ENCODE peak calls at places on chromosomes 13 and 19, in four cellular contexts. One of them, this sample, is unnamed.

GRCh38 chr13:32334676-32335075 is 19.4 kb downstream of the BRCA2 start:
- DNase-seq in sigmoid colon: no peak
- DNase-seq in ovary: no peak
- DNase-seq in brain microvascular endothelial cell: no peak
- DNase-seq in this sample: no peak

GRCh38 chr13:113814435-113814821 is 49.4 kb downstream of the GAS6 start:
- DNase-seq in sigmoid colon: no peak
- DNase-seq in ovary: no peak
- DNase-seq in brain microvascular endothelial cell: peak; percentile 46
- DNase-seq in this sample: no peak

GRCh38 chr19:45451850-45452387 is 15.9 kb upstream of the FOSB start:
- DNase-seq in sigmoid colon: no peak
- DNase-seq in ovary: no peak
- DNase-seq in brain microvascular endothelial cell: no peak
- DNase-seq in this sample: no peak

GRCh38 chr19:16588089-16588823 is 16.0 kb upstream of the SLC35E1 start:
- DNase-seq in sigmoid colon: no peak
- DNase-seq in ovary: no peak
- DNase-seq in brain microvascular endothelial cell: no peak
- DNase-seq in this sample: peak; percentile 34

GRCh38 chr19:12841094-12841493 is 2.8 kb downstream of the MAST1 start:
- DNase-seq in sigmoid colon: no peak
- DNase-seq in ovary: no peak
- DNase-seq in brain microvascular endothelial cell: no peak
- DNase-seq in this sample: no peak

GRCh38 chr13:88464851-88465250 is 793.7 kb downstream of the SLITRK5 start:
- DNase-seq in sigmoid colon: no peak
- DNase-seq in ovary: no peak
- DNase-seq in brain microvascular endothelial cell: no peak
- DNase-seq in this sample: no peak

GRCh38 chr19:11242864-11243797 is 3.7 kb downstream of the ANGPTL8 start:
- DNase-seq in sigmoid colon: peak; percentile 97
- DNase-seq in ovary: peak; percentile 96
- DNase-seq in brain microvascular endothelial cell: peak; percentile 83
- DNase-seq in this sample: peak; percentile 95

GRCh38 chr19:39390460-39390758 is 497 bp downstream of the PAF1 start:
- DNase-seq in sigmoid colon: peak; percentile 91
- DNase-seq in ovary: no peak
- DNase-seq in brain microvascular endothelial cell: no peak
- DNase-seq in this sample: no peak

GRCh38 chr19:4437103-4437502 is 20.5 kb downstream of the UBXN6 start:
- DNase-seq in sigmoid colon: no peak
- DNase-seq in ovary: no peak
- DNase-seq in brain microvascular endothelial cell: no peak
- DNase-seq in this sample: no peak

GRCh38 chr13:44516771-44517170 is 59.4 kb downstream of the TSC22D1 start:
- DNase-seq in sigmoid colon: no peak
- DNase-seq in ovary: no peak
- DNase-seq in brain microvascular endothelial cell: no peak
- DNase-seq in this sample: no peak

GRCh38 chr13:105441406-105441805 is 1094.1 kb downstream of the EFNB2 start:
- DNase-seq in sigmoid colon: no peak
- DNase-seq in ovary: no peak
- DNase-seq in brain microvascular endothelial cell: no peak
- DNase-seq in this sample: no peak

GRCh38 chr19:2188708-2189385 is 25.1 kb downstream of the DOT1L start:
- DNase-seq in sigmoid colon: no peak
- DNase-seq in ovary: no peak
- DNase-seq in brain microvascular endothelial cell: peak; percentile 54
- DNase-seq in this sample: no peak

GRCh38 chr19:9883231-9883758 is 48.2 kb downstream of the PIN1 start:
- DNase-seq in sigmoid colon: no peak
- DNase-seq in ovary: no peak
- DNase-seq in brain microvascular endothelial cell: no peak
- DNase-seq in this sample: peak; percentile 96

GRCh38 chr19:1826557-1827521 is 14.8 kb upstream of the ATP8B3 start:
- DNase-seq in sigmoid colon: no peak
- DNase-seq in ovary: peak; percentile 84
- DNase-seq in brain microvascular endothelial cell: no peak
- DNase-seq in this sample: no peak

GRCh38 chr13:105139048-105139379 is 1396.4 kb downstream of the EFNB2 start:
- DNase-seq in sigmoid colon: no peak
- DNase-seq in ovary: no peak
- DNase-seq in brain microvascular endothelial cell: no peak
- DNase-seq in this sample: no peak

GRCh38 chr19:51552996-51553725 is 17.9 kb upstream of the ZNF175 start:
- DNase-seq in sigmoid colon: no peak
- DNase-seq in ovary: peak; percentile 32
- DNase-seq in brain microvascular endothelial cell: peak; percentile 70
- DNase-seq in this sample: no peak

GRCh38 chr19:14310055-14310454 is 71.2 kb upstream of the ADGRE5 start:
- DNase-seq in sigmoid colon: no peak
- DNase-seq in ovary: no peak
- DNase-seq in brain microvascular endothelial cell: no peak
- DNase-seq in this sample: no peak

GRCh38 chr19:28498404-28498976 is 714.5 kb downstream of the UQCRFS1 start:
- DNase-seq in sigmoid colon: no peak
- DNase-seq in ovary: no peak
- DNase-seq in brain microvascular endothelial cell: peak; percentile 51
- DNase-seq in this sample: no peak

GRCh38 chr13:37918116-37919100 is 48.8 kb upstream of the TRPC4 start:
- DNase-seq in sigmoid colon: no peak
- DNase-seq in ovary: no peak
- DNase-seq in brain microvascular endothelial cell: no peak
- DNase-seq in this sample: no peak

GRCh38 chr13:42720116-42720857 is 61.1 kb upstream of the FAM216B start:
- DNase-seq in sigmoid colon: peak; percentile 75
- DNase-seq in ovary: peak; percentile 50
- DNase-seq in brain microvascular endothelial cell: peak; percentile 98
- DNase-seq in this sample: no peak

GRCh38 chr13:77779461-77780272 is 82.2 kb downstream of the SLAIN1 start:
- DNase-seq in sigmoid colon: no peak
- DNase-seq in ovary: no peak
- DNase-seq in brain microvascular endothelial cell: peak; percentile 33
- DNase-seq in this sample: peak; percentile 10

GRCh38 chr13:70814684-70815083 is 706.4 kb upstream of the KLHL1 start:
- DNase-seq in sigmoid colon: no peak
- DNase-seq in ovary: no peak
- DNase-seq in brain microvascular endothelial cell: no peak
- DNase-seq in this sample: no peak

GRCh38 chr13:29369060-29369743 is 226.3 kb downstream of the SLC7A1 start:
- DNase-seq in sigmoid colon: no peak
- DNase-seq in ovary: no peak
- DNase-seq in brain microvascular endothelial cell: peak; percentile 11
- DNase-seq in this sample: no peak

GRCh38 chr13:110387451-110388140 is 80.5 kb downstream of the COL4A2 start:
- DNase-seq in sigmoid colon: peak; percentile 91
- DNase-seq in ovary: peak; percentile 75
- DNase-seq in brain microvascular endothelial cell: peak; percentile 64
- DNase-seq in this sample: no peak

GRCh38 chr13:73056054-73056962 is 2.5 kb upstream of the KLF5 start:
- DNase-seq in sigmoid colon: no peak
- DNase-seq in ovary: no peak
- DNase-seq in brain microvascular endothelial cell: peak; percentile 76
- DNase-seq in this sample: no peak

GRCh38 chr19:18339703-18340102 is 695 bp upstream of the PGPEP1 start:
- DNase-seq in sigmoid colon: no peak
- DNase-seq in ovary: no peak
- DNase-seq in brain microvascular endothelial cell: no peak
- DNase-seq in this sample: peak; percentile 34

GRCh38 chr13:73610799-73611592 is 523.2 kb downstream of the KLF12 start:
- DNase-seq in sigmoid colon: no peak
- DNase-seq in ovary: no peak
- DNase-seq in brain microvascular endothelial cell: no peak
- DNase-seq in this sample: no peak

GRCh38 chr13:46295531-46296464 is 84.1 kb downstream of the LRRC63 start:
- DNase-seq in sigmoid colon: no peak
- DNase-seq in ovary: no peak
- DNase-seq in brain microvascular endothelial cell: peak; percentile 74
- DNase-seq in this sample: no peak

GRCh38 chr13:24683833-24684599 is 3.8 kb downstream of the ATP12A start:
- DNase-seq in sigmoid colon: no peak
- DNase-seq in ovary: no peak
- DNase-seq in brain microvascular endothelial cell: peak; percentile 29
- DNase-seq in this sample: peak; percentile 95

GRCh38 chr13:78875792-78876580 is 217.0 kb upstream of the OBI1 start:
- DNase-seq in sigmoid colon: no peak
- DNase-seq in ovary: no peak
- DNase-seq in brain microvascular endothelial cell: no peak
- DNase-seq in this sample: no peak

GRCh38 chr13:39419866-39420265 is 183.1 kb downstream of the LHFPL6 start:
- DNase-seq in sigmoid colon: no peak
- DNase-seq in ovary: no peak
- DNase-seq in brain microvascular endothelial cell: no peak
- DNase-seq in this sample: no peak

GRCh38 chr13:39418424-39418823 is 184.6 kb downstream of the LHFPL6 start:
- DNase-seq in sigmoid colon: no peak
- DNase-seq in ovary: no peak
- DNase-seq in brain microvascular endothelial cell: no peak
- DNase-seq in this sample: no peak

GRCh38 chr13:39419068-39419467 is 183.9 kb downstream of the LHFPL6 start:
- DNase-seq in sigmoid colon: no peak
- DNase-seq in ovary: no peak
- DNase-seq in brain microvascular endothelial cell: no peak
- DNase-seq in this sample: no peak

GRCh38 chr13:39417131-39417530 is 185.9 kb downstream of the LHFPL6 start:
- DNase-seq in sigmoid colon: no peak
- DNase-seq in ovary: no peak
- DNase-seq in brain microvascular endothelial cell: no peak
- DNase-seq in this sample: no peak

GRCh38 chr13:39417643-39418042 is 185.3 kb downstream of the LHFPL6 start:
- DNase-seq in sigmoid colon: no peak
- DNase-seq in ovary: no peak
- DNase-seq in brain microvascular endothelial cell: peak; percentile 74
- DNase-seq in this sample: no peak
- H3K4me3 ChIP-seq in sigmoid colon: no peak overlapping the region
- H3K4me3 ChIP-seq in ovary: no peak overlapping the region
- H3K4me3 ChIP-seq in brain microvascular endothelial cell: peak overlapping the region; percentile 43
- H3K4me3 ChIP-seq in this sample: no peak overlapping the region

DNA sequence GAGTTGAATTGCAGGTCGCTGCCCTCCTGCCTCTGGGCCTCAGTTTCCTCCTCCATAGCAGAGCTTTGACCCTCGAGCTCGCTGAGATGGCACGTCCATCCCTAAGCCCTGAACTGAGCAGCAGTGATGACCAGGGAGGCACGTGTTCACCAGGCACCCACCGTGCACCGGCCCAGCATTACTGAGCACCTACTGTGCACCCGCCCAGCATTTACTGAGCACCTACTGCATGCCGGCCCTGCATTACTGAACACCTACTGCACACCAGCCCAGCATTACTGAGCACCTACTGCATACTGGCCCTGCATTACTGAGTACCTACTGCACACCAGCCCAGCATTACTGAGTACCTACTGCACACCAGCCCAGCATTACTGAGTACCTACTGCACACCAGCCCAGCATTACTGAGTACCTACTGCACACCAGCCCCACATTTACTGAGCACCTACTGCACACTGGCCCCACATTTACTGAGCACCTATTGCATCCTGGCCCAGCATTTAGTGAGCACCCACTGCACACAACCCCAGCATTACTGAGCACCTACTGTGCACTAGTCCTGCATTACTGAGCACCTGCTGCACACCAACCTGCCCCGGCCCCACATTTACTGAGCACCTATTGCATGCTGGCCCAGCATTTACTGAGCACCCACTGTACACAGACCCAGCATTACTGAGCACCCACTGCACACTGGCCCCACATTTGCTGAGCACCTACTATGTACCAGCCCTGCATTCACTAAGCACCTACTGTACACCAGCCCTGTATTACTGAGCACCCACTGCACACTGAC is 6.3 kb downstream of the TPGS1 start:
- DNase-seq in sigmoid colon: no peak
- DNase-seq in ovary: no peak
- DNase-seq in brain microvascular endothelial cell: no peak
- DNase-seq in this sample: no peak
- H3K27ac ChIP-seq in sigmoid colon: no peak overlapping the region
- H3K27ac ChIP-seq in ovary: no peak overlapping the region
- H3K27ac ChIP-seq in brain microvascular endothelial cell: no peak overlapping the region
- H3K27ac ChIP-seq in this sample: no peak overlapping the region

DNA sequence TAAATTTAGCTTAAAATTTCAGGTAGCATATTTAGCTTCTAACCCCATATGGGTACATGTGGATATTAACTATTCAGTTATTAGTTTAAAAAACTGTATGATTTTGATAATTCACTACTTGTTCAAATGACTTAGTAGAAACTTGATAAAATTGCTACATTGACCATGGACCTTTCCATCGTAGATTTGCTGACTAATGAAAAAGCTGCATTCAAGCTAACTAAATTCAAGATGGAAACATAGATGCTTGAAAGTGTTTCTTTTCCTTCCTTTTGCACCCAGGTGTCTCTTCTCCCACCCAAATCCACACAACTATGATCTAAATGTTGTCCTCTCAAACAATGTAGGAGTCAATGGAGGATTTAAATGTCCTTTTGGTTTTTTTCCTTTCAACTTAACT is 439.2 kb downstream of the TBC1D4 start:
- DNase-seq in sigmoid colon: no peak
- DNase-seq in ovary: no peak
- DNase-seq in brain microvascular endothelial cell: no peak
- DNase-seq in this sample: no peak
- TF ChIP-seq CTCF in sigmoid colon: no peak
- TF ChIP-seq CTCF in ovary: no peak
- TF ChIP-seq CTCF in brain microvascular endothelial cell: no peak
- TF ChIP-seq CTCF in this sample: no peak

DNA sequence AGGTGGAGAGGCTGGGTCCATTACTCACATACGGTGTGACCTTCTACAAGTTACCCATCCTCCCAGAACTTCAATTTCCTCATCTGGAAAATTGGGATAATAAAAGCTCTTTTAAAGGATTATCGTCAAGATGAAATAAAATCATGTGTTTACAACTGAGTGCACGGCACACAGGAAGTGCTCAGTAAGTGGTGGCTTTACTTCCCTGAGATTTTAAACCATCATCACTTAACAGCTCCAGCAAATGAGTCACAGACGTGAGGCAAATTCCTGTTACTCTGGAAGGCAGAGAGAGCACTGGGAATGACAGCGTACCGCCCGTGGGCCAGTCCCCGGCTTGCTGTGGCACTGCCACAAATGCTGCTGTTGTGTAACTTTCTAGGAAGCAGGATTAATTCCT is 64.1 kb downstream of the MRPL57 start:
- DNase-seq in sigmoid colon: no peak
- DNase-seq in ovary: no peak
- DNase-seq in brain microvascular endothelial cell: peak; percentile 20
- DNase-seq in this sample: no peak
- H3K4me3 ChIP-seq in sigmoid colon: no peak overlapping the region
- H3K4me3 ChIP-seq in ovary: no peak overlapping the region
- H3K4me3 ChIP-seq in brain microvascular endothelial cell: no peak overlapping the region
- H3K4me3 ChIP-seq in this sample: peak overlapping the region; percentile 22

This sample was measured in WERI-Rb-1.